ENCODE peak calls at places on chromosome 10, in five cellular contexts. One of them, this sample, is unnamed.

GRCh38 chr10:74310652-74311257 is 159.7 kb downstream of the ADK start:
- DNase-seq in cardiac fibroblast: no peak
- DNase-seq in SK-N-MC: no peak
- DNase-seq in naive thymus-derived CD4-positive, alpha-beta T cell: no peak
- DNase-seq in coronary artery: no peak
- DNase-seq in this sample: no peak

GRCh38 chr10:49400365-49400764 is 4.5 kb upstream of the DRGX start:
- DNase-seq in coronary artery: no peak
- DNase-seq in SK-N-MC: no peak
- DNase-seq in cardiac fibroblast: no peak
- DNase-seq in naive thymus-derived CD4-positive, alpha-beta T cell: no peak
- DNase-seq in this sample: no peak

GRCh38 chr10:95183132-95183450 is 10.9 kb upstream of the ACSM6 start:
- DNase-seq in cardiac fibroblast: peak
- DNase-seq in naive thymus-derived CD4-positive, alpha-beta T cell: no peak
- DNase-seq in SK-N-MC: no peak
- DNase-seq in coronary artery: no peak
- DNase-seq in this sample: no peak

GRCh38 chr10:105063796-105064195 is 422.7 kb downstream of the SORCS3 start:
- DNase-seq in cardiac fibroblast: no peak
- DNase-seq in SK-N-MC: no peak
- DNase-seq in coronary artery: no peak
- DNase-seq in naive thymus-derived CD4-positive, alpha-beta T cell: no peak
- DNase-seq in this sample: no peak

GRCh38 chr10:99869581-99869980 is 87.1 kb downstream of the ABCC2 start:
- DNase-seq in SK-N-MC: no peak
- DNase-seq in cardiac fibroblast: no peak
- DNase-seq in coronary artery: no peak
- DNase-seq in naive thymus-derived CD4-positive, alpha-beta T cell: no peak
- DNase-seq in this sample: no peak

GRCh38 chr10:102643346-102644065 is 773 bp upstream of the TRIM8 start:
- DNase-seq in naive thymus-derived CD4-positive, alpha-beta T cell: peak
- DNase-seq in cardiac fibroblast: peak
- DNase-seq in SK-N-MC: no peak
- DNase-seq in coronary artery: no peak
- DNase-seq in this sample: peak

GRCh38 chr10:31744025-31744424 is 184.6 kb downstream of the ARHGAP12 start:
- DNase-seq in cardiac fibroblast: no peak
- DNase-seq in coronary artery: no peak
- DNase-seq in naive thymus-derived CD4-positive, alpha-beta T cell: no peak
- DNase-seq in SK-N-MC: no peak
- DNase-seq in this sample: no peak

GRCh38 chr10:63562391-63562790 is 41.2 kb downstream of the REEP3 start:
- DNase-seq in coronary artery: no peak
- DNase-seq in cardiac fibroblast: no peak
- DNase-seq in SK-N-MC: no peak
- DNase-seq in naive thymus-derived CD4-positive, alpha-beta T cell: no peak
- DNase-seq in this sample: no peak

GRCh38 chr10:99457808-99458207 is 27.4 kb upstream of the GOT1 start:
- DNase-seq in SK-N-MC: no peak
- DNase-seq in cardiac fibroblast: peak
- DNase-seq in naive thymus-derived CD4-positive, alpha-beta T cell: no peak
- DNase-seq in coronary artery: no peak
- DNase-seq in this sample: no peak

GRCh38 chr10:101062231-101063161 is 707 bp downstream of the KAZALD1 start:
- DNase-seq in naive thymus-derived CD4-positive, alpha-beta T cell: peak
- DNase-seq in SK-N-MC: no peak
- DNase-seq in coronary artery: no peak
- DNase-seq in cardiac fibroblast: peak
- DNase-seq in this sample: peak

GRCh38 chr10:117541909-117542705 is 439 bp upstream of the EMX2 start:
- DNase-seq in naive thymus-derived CD4-positive, alpha-beta T cell: no peak
- DNase-seq in SK-N-MC: peak
- DNase-seq in coronary artery: no peak
- DNase-seq in cardiac fibroblast: peak
- DNase-seq in this sample: no peak

GRCh38 chr10:129756912-129757861 is 206.9 kb downstream of the EBF3 start:
- DNase-seq in naive thymus-derived CD4-positive, alpha-beta T cell: peak
- DNase-seq in coronary artery: no peak
- DNase-seq in SK-N-MC: no peak
- DNase-seq in cardiac fibroblast: peak
- DNase-seq in this sample: peak

GRCh38 chr10:6476989-6477388 is 103.1 kb downstream of the PRKCQ start:
- DNase-seq in cardiac fibroblast: no peak
- DNase-seq in SK-N-MC: no peak
- DNase-seq in coronary artery: no peak
- DNase-seq in naive thymus-derived CD4-positive, alpha-beta T cell: no peak
- DNase-seq in this sample: no peak

GRCh38 chr10:6470894-6471618 is 109.0 kb downstream of the PRKCQ start:
- DNase-seq in coronary artery: no peak
- DNase-seq in SK-N-MC: no peak
- DNase-seq in cardiac fibroblast: no peak
- DNase-seq in naive thymus-derived CD4-positive, alpha-beta T cell: no peak
- DNase-seq in this sample: no peak

GRCh38 chr10:6473430-6473829 is 106.6 kb downstream of the PRKCQ start:
- DNase-seq in cardiac fibroblast: no peak
- DNase-seq in naive thymus-derived CD4-positive, alpha-beta T cell: peak
- DNase-seq in SK-N-MC: no peak
- DNase-seq in coronary artery: no peak
- DNase-seq in this sample: no peak

GRCh38 chr10:6469661-6470060 is 110.4 kb downstream of the PRKCQ start:
- DNase-seq in coronary artery: no peak
- DNase-seq in cardiac fibroblast: no peak
- DNase-seq in SK-N-MC: no peak
- DNase-seq in naive thymus-derived CD4-positive, alpha-beta T cell: no peak
- DNase-seq in this sample: no peak

GRCh38 chr10:6473901-6474370 is 106.1 kb downstream of the PRKCQ start:
- DNase-seq in coronary artery: no peak
- DNase-seq in naive thymus-derived CD4-positive, alpha-beta T cell: peak
- DNase-seq in SK-N-MC: no peak
- DNase-seq in cardiac fibroblast: peak
- DNase-seq in this sample: no peak
- H3K4me3 ChIP-seq in coronary artery: no peak
- H3K4me3 ChIP-seq in naive thymus-derived CD4-positive, alpha-beta T cell: peak
- H3K4me3 ChIP-seq in SK-N-MC: no peak
- H3K4me3 ChIP-seq in cardiac fibroblast: no peak
- H3K4me3 ChIP-seq in this sample: no peak

GRCh38 chr10:23917251-23917908 is 291.6 kb upstream of the KIAA1217 start:
- DNase-seq in cardiac fibroblast: no peak
- DNase-seq in SK-N-MC: no peak
- DNase-seq in coronary artery: no peak
- DNase-seq in naive thymus-derived CD4-positive, alpha-beta T cell: no peak
- DNase-seq in this sample: no peak

GRCh38 chr10:23914641-23915040 is 294.3 kb upstream of the KIAA1217 start:
- DNase-seq in cardiac fibroblast: no peak
- DNase-seq in SK-N-MC: no peak
- DNase-seq in coronary artery: no peak
- DNase-seq in naive thymus-derived CD4-positive, alpha-beta T cell: no peak
- DNase-seq in this sample: no peak

GRCh38 chr10:23918839-23919238 is 290.1 kb upstream of the KIAA1217 start:
- DNase-seq in naive thymus-derived CD4-positive, alpha-beta T cell: no peak
- DNase-seq in coronary artery: no peak
- DNase-seq in SK-N-MC: no peak
- DNase-seq in cardiac fibroblast: peak
- DNase-seq in this sample: no peak

GRCh38 chr10:23912884-23913401 is 296.0 kb upstream of the KIAA1217 start:
- DNase-seq in cardiac fibroblast: no peak
- DNase-seq in naive thymus-derived CD4-positive, alpha-beta T cell: no peak
- DNase-seq in SK-N-MC: no peak
- DNase-seq in coronary artery: no peak
- DNase-seq in this sample: no peak

DNA sequence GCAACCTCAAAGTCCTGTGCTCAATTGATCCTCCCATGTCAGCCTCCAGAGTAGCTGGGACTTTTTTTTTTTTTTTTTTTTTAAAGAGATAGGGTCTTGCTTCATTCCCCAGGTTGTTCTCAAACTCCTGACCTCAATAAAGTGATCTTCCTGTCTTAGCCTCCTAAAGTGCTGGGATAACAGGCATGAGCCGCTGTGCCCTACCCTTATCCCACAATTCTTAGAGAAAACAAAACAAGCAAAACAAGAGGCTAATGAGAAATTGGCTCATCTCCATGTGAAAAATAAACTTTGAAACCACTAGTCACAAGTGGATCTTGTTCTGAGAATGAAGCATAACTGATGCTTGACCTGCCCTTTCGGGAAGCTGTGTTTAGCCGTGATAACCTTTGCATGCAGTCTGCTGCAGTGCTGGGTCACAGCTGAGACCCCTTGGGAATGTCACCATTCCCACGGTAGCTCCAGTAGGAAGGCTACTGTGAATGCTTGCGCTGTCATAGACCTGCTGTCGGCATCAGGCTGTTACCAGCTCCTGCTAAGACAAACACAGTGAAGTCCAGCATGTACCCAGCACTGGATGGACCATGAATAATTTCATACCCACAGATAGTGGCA is 290.7 kb upstream of the KIAA1217 start:
- DNase-seq in cardiac fibroblast: no peak
- DNase-seq in naive thymus-derived CD4-positive, alpha-beta T cell: no peak
- DNase-seq in coronary artery: no peak
- DNase-seq in SK-N-MC: no peak
- DNase-seq in this sample: no peak
- H3K4me3 ChIP-seq in cardiac fibroblast: no peak
- H3K4me3 ChIP-seq in naive thymus-derived CD4-positive, alpha-beta T cell: no peak
- H3K4me3 ChIP-seq in coronary artery: no peak
- H3K4me3 ChIP-seq in SK-N-MC: no peak
- H3K4me3 ChIP-seq in this sample: no peak

GRCh38 chr10:110220383-110220782 is 13.0 kb downstream of the MXI1 start:
- DNase-seq in cardiac fibroblast: no peak
- DNase-seq in SK-N-MC: no peak
- DNase-seq in naive thymus-derived CD4-positive, alpha-beta T cell: no peak
- DNase-seq in coronary artery: no peak
- DNase-seq in this sample: peak

GRCh38 chr10:110219884-110220283 is 12.5 kb downstream of the MXI1 start:
- DNase-seq in coronary artery: no peak
- DNase-seq in naive thymus-derived CD4-positive, alpha-beta T cell: no peak
- DNase-seq in SK-N-MC: no peak
- DNase-seq in cardiac fibroblast: no peak
- DNase-seq in this sample: no peak

GRCh38 chr10:110222896-110223675 is 15.7 kb downstream of the MXI1 start:
- DNase-seq in SK-N-MC: no peak
- DNase-seq in coronary artery: no peak
- DNase-seq in naive thymus-derived CD4-positive, alpha-beta T cell: no peak
- DNase-seq in cardiac fibroblast: no peak
- DNase-seq in this sample: no peak

GRCh38 chr10:110221044-110221720 is 13.8 kb downstream of the MXI1 start:
- DNase-seq in SK-N-MC: no peak
- DNase-seq in naive thymus-derived CD4-positive, alpha-beta T cell: no peak
- DNase-seq in cardiac fibroblast: no peak
- DNase-seq in coronary artery: no peak
- DNase-seq in this sample: no peak

GRCh38 chr10:110221721-110222261 is 14.4 kb downstream of the MXI1 start:
- DNase-seq in cardiac fibroblast: peak
- DNase-seq in SK-N-MC: no peak
- DNase-seq in naive thymus-derived CD4-positive, alpha-beta T cell: peak
- DNase-seq in coronary artery: peak
- DNase-seq in this sample: peak
- H3K4me3 ChIP-seq in cardiac fibroblast: peak
- H3K4me3 ChIP-seq in SK-N-MC: peak
- H3K4me3 ChIP-seq in naive thymus-derived CD4-positive, alpha-beta T cell: peak
- H3K4me3 ChIP-seq in coronary artery: peak
- H3K4me3 ChIP-seq in this sample: peak

GRCh38 chr10:72259491-72260214 is 14.1 kb upstream of the DDIT4 start:
- DNase-seq in cardiac fibroblast: peak
- DNase-seq in naive thymus-derived CD4-positive, alpha-beta T cell: no peak
- DNase-seq in coronary artery: no peak
- DNase-seq in SK-N-MC: peak
- DNase-seq in this sample: peak

GRCh38 chr10:72263613-72264241 is 10.0 kb upstream of the DDIT4 start:
- DNase-seq in naive thymus-derived CD4-positive, alpha-beta T cell: peak
- DNase-seq in cardiac fibroblast: peak
- DNase-seq in SK-N-MC: no peak
- DNase-seq in coronary artery: no peak
- DNase-seq in this sample: no peak

GRCh38 chr10:72260588-72261322 is 13.0 kb upstream of the DDIT4 start:
- DNase-seq in cardiac fibroblast: peak
- DNase-seq in SK-N-MC: no peak
- DNase-seq in naive thymus-derived CD4-positive, alpha-beta T cell: peak
- DNase-seq in coronary artery: peak
- DNase-seq in this sample: peak

GRCh38 chr10:72260215-72260587 is 13.5 kb upstream of the DDIT4 start:
- DNase-seq in SK-N-MC: no peak
- DNase-seq in naive thymus-derived CD4-positive, alpha-beta T cell: no peak
- DNase-seq in cardiac fibroblast: no peak
- DNase-seq in coronary artery: no peak
- DNase-seq in this sample: no peak

DNA sequence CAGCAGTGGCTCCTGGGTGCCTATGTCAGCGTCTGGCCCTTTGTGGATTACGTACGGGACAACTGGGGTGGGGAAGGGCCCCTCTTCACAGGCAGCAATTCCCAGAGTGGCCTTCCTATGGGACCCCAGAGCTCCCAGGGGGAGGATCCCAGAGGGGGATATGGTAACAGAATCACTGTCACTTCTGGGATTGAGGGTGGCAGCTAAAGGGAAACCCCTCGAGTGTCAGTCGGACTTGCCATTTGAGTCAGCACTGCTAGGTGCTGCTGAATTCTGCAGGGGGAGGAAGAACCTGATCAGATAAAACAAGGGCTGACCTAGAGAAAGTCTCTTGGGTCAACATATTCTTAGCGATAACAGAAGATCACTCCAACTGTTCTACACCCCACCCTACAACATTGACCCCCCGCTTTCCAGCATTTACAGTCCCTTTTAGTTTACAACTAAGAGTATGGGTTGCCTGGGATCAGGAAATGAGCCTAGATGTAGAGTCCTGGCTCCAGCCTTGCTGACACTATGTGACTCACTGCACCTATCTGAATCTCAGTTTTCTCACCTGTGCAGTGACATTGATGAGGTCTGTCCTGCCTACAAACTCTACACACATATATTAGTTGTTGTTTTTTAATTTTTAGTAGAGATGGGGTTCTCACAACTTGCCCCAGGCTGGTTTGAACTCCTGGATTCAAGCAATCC is 12.3 kb upstream of the DDIT4 start:
- DNase-seq in SK-N-MC: no peak
- DNase-seq in cardiac fibroblast: no peak
- DNase-seq in coronary artery: no peak
- DNase-seq in naive thymus-derived CD4-positive, alpha-beta T cell: peak
- DNase-seq in this sample: no peak
- H3K4me3 ChIP-seq in SK-N-MC: peak
- H3K4me3 ChIP-seq in cardiac fibroblast: peak
- H3K4me3 ChIP-seq in coronary artery: peak
- H3K4me3 ChIP-seq in naive thymus-derived CD4-positive, alpha-beta T cell: peak
- H3K4me3 ChIP-seq in this sample: peak

DNA sequence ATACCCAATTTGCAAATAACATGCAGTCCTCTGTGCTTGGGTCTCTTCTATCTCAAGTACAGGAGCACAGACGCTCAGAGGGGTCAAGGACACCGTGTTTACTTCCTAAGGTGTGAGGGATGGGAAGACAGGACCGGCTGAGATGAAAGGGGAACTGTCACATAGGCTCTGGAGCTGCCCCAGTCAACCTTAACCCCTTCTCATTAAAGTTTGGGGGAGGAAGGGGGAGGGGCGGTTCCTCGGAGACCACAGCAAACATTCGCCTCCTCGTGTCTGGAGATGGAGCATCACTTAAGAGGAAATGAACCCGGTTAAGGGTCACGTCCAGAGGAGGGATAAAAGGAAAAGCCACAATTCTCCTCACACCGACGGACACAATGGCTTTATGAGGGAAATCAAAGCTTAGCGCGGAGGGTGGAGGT is 1.1 kb downstream of the SH3PXD2A start:
- DNase-seq in cardiac fibroblast: peak
- DNase-seq in coronary artery: no peak
- DNase-seq in SK-N-MC: no peak
- DNase-seq in naive thymus-derived CD4-positive, alpha-beta T cell: no peak
- DNase-seq in this sample: no peak
- H3K4me3 ChIP-seq in cardiac fibroblast: peak
- H3K4me3 ChIP-seq in coronary artery: peak
- H3K4me3 ChIP-seq in SK-N-MC: peak
- H3K4me3 ChIP-seq in naive thymus-derived CD4-positive, alpha-beta T cell: peak
- H3K4me3 ChIP-seq in this sample: peak

This sample was measured in sigmoid colon.